ENCODE peak calls at places on chromosomes 11 and 22, in four cellular contexts. X is activated CD8-positive, alpha-beta memory T cell treated with anti-CD3 and anti-CD28 coated beads, Interleukin-2, amount 50 U/mL, for 4 hours; D is stimulated activated CD4-positive, alpha-beta T cell treated with anti-CD3 and anti-CD28 coated beads, Interleukin-4, amount 100 ng/mL, for 4 hours; V is right cardiac atrium. L is an unnamed sample.

GRCh38 chr11:120759046-120759445 is 247.5 kb downstream of the GRIK4 start:
- DNase-seq in X (no peak), D (no peak), V (no peak), L (no peak)

GRCh38 chr11:67436459-67437081 is 912 bp downstream of the PTPRCAP start:
- DNase-seq in X (peak), D (peak), V (no peak), L (peak)

GRCh38 chr11:70243912-70244652 is 26.4 kb upstream of the PPFIA1 start:
- DNase-seq in X (no peak), D (no peak), V (no peak), L (no peak)

GRCh38 chr11:23976776-23977380 is 520.0 kb upstream of the LUZP2 start:
- DNase-seq in X (no peak), D (no peak), V (no peak), L (no peak)

GRCh38 chr11:19672591-19673206 is 39.9 kb upstream of the NAV2 start:
- DNase-seq in X (no peak), D (no peak), V (no peak), L (no peak)

GRCh38 chr22:23684051-23684450 is 6.8 kb upstream of the RGL4 start:
- DNase-seq in X (no peak), D (no peak), V (no peak), L (no peak)

GRCh38 chr11:77879218-77879617 is 58.3 kb downstream of the AAMDC start:
- DNase-seq in X (no peak), D (no peak), V (peak), L (no peak)

GRCh38 chr11:15622231-15622890 is 507.6 kb downstream of the INSC start:
- DNase-seq in X (no peak), D (no peak), V (no peak), L (no peak)

GRCh38 chr11:1176224-1177019 is 18.7 kb downstream of the MUC5AC start:
- DNase-seq in X (no peak), D (no peak), V (no peak), L (no peak)

GRCh38 chr22:30160926-30161546 is 80.8 kb downstream of the HORMAD2 start:
- DNase-seq in X (no peak), D (no peak), V (no peak), L (no peak)

GRCh38 chr11:77057938-77058474 is 8.8 kb upstream of the CAPN5 start:
- DNase-seq in X (no peak), D (no peak), V (no peak), L (no peak)

GRCh38 chr22:25081409-25081824 is 118.2 kb upstream of the CRYBB3 start:
- DNase-seq in X (peak), D (peak), V (no peak), L (no peak)

GRCh38 chr11:128685383-128686044 is 8.4 kb upstream of the FLI1 start:
- DNase-seq in X (no peak), D (no peak), V (no peak), L (no peak)

GRCh38 chr11:13260963-13261599 is 16.5 kb upstream of the BMAL1 start:
- DNase-seq in X (no peak), D (no peak), V (peak), L (no peak)

GRCh38 chr22:49657275-49657973 is 170.2 kb downstream of the BRD1 start:
- DNase-seq in X (peak), D (peak), V (peak), L (peak)